ENCODE peak calls at places on chromosomes 6 and 20, in eight cellular contexts. One of them, this sample, is unnamed.

GRCh38 chr6:53994201-53994600 is 117.0 kb upstream of the MLIP start:
- DNase-seq in MCF 10A: no peak
- DNase-seq in SK-N-SH: no peak
- DNase-seq in cardiac fibroblast: no peak
- DNase-seq in AG09319: no peak
- DNase-seq in upper lobe of right lung: no peak
- DNase-seq in endothelial cell of umbilical vein: no peak
- DNase-seq in pancreas: no peak
- DNase-seq in this sample: no peak

GRCh38 chr6:10276106-10276505 is 138.8 kb downstream of the TFAP2A start:
- DNase-seq in pancreas: no peak
- DNase-seq in MCF 10A: peak; percentile 8
- DNase-seq in SK-N-SH: no peak
- DNase-seq in cardiac fibroblast: peak; percentile 5
- DNase-seq in AG09319: no peak
- DNase-seq in endothelial cell of umbilical vein: no peak
- DNase-seq in upper lobe of right lung: no peak
- DNase-seq in this sample: no peak

GRCh38 chr6:32666420-32667300 is at the start of gene HLA-DQB1:
- DNase-seq in MCF 10A: peak; percentile 35
- DNase-seq in pancreas: peak; percentile 19
- DNase-seq in SK-N-SH: peak; percentile 49
- DNase-seq in upper lobe of right lung: no peak
- DNase-seq in endothelial cell of umbilical vein: peak; percentile 30
- DNase-seq in cardiac fibroblast: peak; percentile 26
- DNase-seq in AG09319: no peak
- DNase-seq in this sample: peak; percentile 34

GRCh38 chr6:63573140-63573898 is 1.0 kb downstream of the LOC128125822 start:
- DNase-seq in upper lobe of right lung: peak; percentile 93
- DNase-seq in SK-N-SH: peak; percentile 70
- DNase-seq in cardiac fibroblast: peak; percentile 66
- DNase-seq in endothelial cell of umbilical vein: peak; percentile 75
- DNase-seq in pancreas: peak; percentile 92
- DNase-seq in AG09319: no peak
- DNase-seq in MCF 10A: peak; percentile 93
- DNase-seq in this sample: peak; percentile 67

GRCh38 chr6:144543006-144543871 is 258.1 kb downstream of the UTRN start:
- DNase-seq in SK-N-SH: no peak
- DNase-seq in endothelial cell of umbilical vein: no peak
- DNase-seq in cardiac fibroblast: peak; percentile 68
- DNase-seq in pancreas: no peak
- DNase-seq in MCF 10A: peak; percentile 78
- DNase-seq in AG09319: no peak
- DNase-seq in upper lobe of right lung: no peak
- DNase-seq in this sample: no peak

GRCh38 chr20:19880256-19881079 is 122.4 kb downstream of the RIN2 start:
- DNase-seq in upper lobe of right lung: no peak
- DNase-seq in AG09319: no peak
- DNase-seq in cardiac fibroblast: peak; percentile 84
- DNase-seq in SK-N-SH: no peak
- DNase-seq in pancreas: no peak
- DNase-seq in endothelial cell of umbilical vein: no peak
- DNase-seq in MCF 10A: peak; percentile 52
- DNase-seq in this sample: no peak

GRCh38 chr20:21102691-21103311 is 3.4 kb downstream of the LINC00237 start:
- DNase-seq in SK-N-SH: peak; percentile 64
- DNase-seq in cardiac fibroblast: no peak
- DNase-seq in pancreas: peak; percentile 60
- DNase-seq in AG09319: no peak
- DNase-seq in MCF 10A: no peak
- DNase-seq in upper lobe of right lung: peak; percentile 78
- DNase-seq in endothelial cell of umbilical vein: no peak
- DNase-seq in this sample: peak; percentile 50

GRCh38 chr20:63312690-63313348 is 19.8 kb downstream of the COL20A1 start:
- DNase-seq in SK-N-SH: no peak
- DNase-seq in upper lobe of right lung: no peak
- DNase-seq in MCF 10A: no peak
- DNase-seq in cardiac fibroblast: no peak
- DNase-seq in AG09319: no peak
- DNase-seq in pancreas: no peak
- DNase-seq in endothelial cell of umbilical vein: no peak
- DNase-seq in this sample: no peak

GRCh38 chr20:38894091-38894847 is 31.9 kb upstream of the FAM83D start:
- DNase-seq in cardiac fibroblast: no peak
- DNase-seq in MCF 10A: no peak
- DNase-seq in upper lobe of right lung: no peak
- DNase-seq in SK-N-SH: peak; percentile 86
- DNase-seq in endothelial cell of umbilical vein: no peak
- DNase-seq in AG09319: no peak
- DNase-seq in pancreas: peak; percentile 75
- DNase-seq in this sample: no peak

GRCh38 chr20:64115171-64115911 is 8.0 kb upstream of the NPBWR2 start:
- DNase-seq in AG09319: no peak
- DNase-seq in MCF 10A: no peak
- DNase-seq in pancreas: no peak
- DNase-seq in upper lobe of right lung: peak; percentile 45
- DNase-seq in endothelial cell of umbilical vein: no peak
- DNase-seq in cardiac fibroblast: no peak
- DNase-seq in SK-N-SH: peak; percentile 50
- DNase-seq in this sample: peak; percentile 13

GRCh38 chr6:95203153-95203754 is 374.1 kb upstream of the MANEA start:
- DNase-seq in AG09319: no peak
- DNase-seq in upper lobe of right lung: no peak
- DNase-seq in MCF 10A: peak; percentile 52
- DNase-seq in endothelial cell of umbilical vein: peak; percentile 6
- DNase-seq in cardiac fibroblast: peak; percentile 61
- DNase-seq in SK-N-SH: peak; percentile 40
- DNase-seq in pancreas: no peak
- DNase-seq in this sample: peak; percentile 33

GRCh38 chr6:139376054-139376355 is 1.6 kb upstream of the CITED2 start:
- DNase-seq in AG09319: no peak
- DNase-seq in MCF 10A: no peak
- DNase-seq in cardiac fibroblast: no peak
- DNase-seq in pancreas: no peak
- DNase-seq in SK-N-SH: no peak
- DNase-seq in endothelial cell of umbilical vein: no peak
- DNase-seq in upper lobe of right lung: peak; percentile 79
- DNase-seq in this sample: no peak

GRCh38 chr20:9920908-9921307 is 82.0 kb upstream of the PAK5 start:
- DNase-seq in cardiac fibroblast: no peak
- DNase-seq in AG09319: no peak
- DNase-seq in endothelial cell of umbilical vein: no peak
- DNase-seq in SK-N-SH: no peak
- DNase-seq in upper lobe of right lung: no peak
- DNase-seq in MCF 10A: no peak
- DNase-seq in pancreas: no peak
- DNase-seq in this sample: no peak

GRCh38 chr20:4151991-4152695 is 136.8 kb upstream of the RNF24 start:
- DNase-seq in endothelial cell of umbilical vein: no peak
- DNase-seq in MCF 10A: no peak
- DNase-seq in AG09319: no peak
- DNase-seq in upper lobe of right lung: peak; percentile 56
- DNase-seq in SK-N-SH: no peak
- DNase-seq in cardiac fibroblast: no peak
- DNase-seq in pancreas: no peak
- DNase-seq in this sample: no peak

GRCh38 chr20:57657537-57658446 is 37.6 kb upstream of the ZBP1 start:
- DNase-seq in pancreas: peak; percentile 15
- DNase-seq in MCF 10A: peak; percentile 87
- DNase-seq in AG09319: no peak
- DNase-seq in cardiac fibroblast: no peak
- DNase-seq in upper lobe of right lung: peak; percentile 88
- DNase-seq in SK-N-SH: peak; percentile 24
- DNase-seq in endothelial cell of umbilical vein: no peak
- DNase-seq in this sample: peak; percentile 12

GRCh38 chr20:60138263-60139127 is 180.3 kb downstream of the CDH26 start:
- DNase-seq in pancreas: peak; percentile 69
- DNase-seq in AG09319: no peak
- DNase-seq in MCF 10A: peak; percentile 66
- DNase-seq in endothelial cell of umbilical vein: no peak
- DNase-seq in SK-N-SH: no peak
- DNase-seq in upper lobe of right lung: peak; percentile 79
- DNase-seq in cardiac fibroblast: peak; percentile 53
- DNase-seq in this sample: no peak

GRCh38 chr6:72031471-72031870 is 145.1 kb downstream of the RIMS1 start:
- DNase-seq in MCF 10A: no peak
- DNase-seq in endothelial cell of umbilical vein: no peak
- DNase-seq in AG09319: no peak
- DNase-seq in SK-N-SH: no peak
- DNase-seq in cardiac fibroblast: peak; percentile 37
- DNase-seq in pancreas: no peak
- DNase-seq in upper lobe of right lung: no peak
- DNase-seq in this sample: no peak

GRCh38 chr6:76072562-76072961 is at the start of gene IMPG1:
- DNase-seq in upper lobe of right lung: no peak
- DNase-seq in SK-N-SH: no peak
- DNase-seq in cardiac fibroblast: no peak
- DNase-seq in MCF 10A: no peak
- DNase-seq in endothelial cell of umbilical vein: no peak
- DNase-seq in AG09319: no peak
- DNase-seq in pancreas: no peak
- DNase-seq in this sample: no peak

GRCh38 chr6:502761-503160 is 111.2 kb downstream of the IRF4 start:
- DNase-seq in MCF 10A: no peak
- DNase-seq in pancreas: no peak
- DNase-seq in upper lobe of right lung: no peak
- DNase-seq in endothelial cell of umbilical vein: no peak
- DNase-seq in SK-N-SH: no peak
- DNase-seq in cardiac fibroblast: no peak
- DNase-seq in AG09319: no peak
- DNase-seq in this sample: no peak

GRCh38 chr6:133312006-133312405 is 70.8 kb downstream of the EYA4 start:
- DNase-seq in MCF 10A: no peak
- DNase-seq in upper lobe of right lung: no peak
- DNase-seq in SK-N-SH: no peak
- DNase-seq in AG09319: no peak
- DNase-seq in pancreas: no peak
- DNase-seq in endothelial cell of umbilical vein: no peak
- DNase-seq in cardiac fibroblast: no peak
- DNase-seq in this sample: no peak

GRCh38 chr20:50129662-50130345 is 16.9 kb upstream of the UBE2V1 start:
- DNase-seq in endothelial cell of umbilical vein: no peak
- DNase-seq in MCF 10A: no peak
- DNase-seq in cardiac fibroblast: no peak
- DNase-seq in SK-N-SH: peak; percentile 51
- DNase-seq in pancreas: no peak
- DNase-seq in upper lobe of right lung: no peak
- DNase-seq in AG09319: no peak
- DNase-seq in this sample: no peak

GRCh38 chr20:21124190-21124589 is 1.7 kb upstream of the KIZ start:
- DNase-seq in upper lobe of right lung: no peak
- DNase-seq in cardiac fibroblast: no peak
- DNase-seq in endothelial cell of umbilical vein: no peak
- DNase-seq in pancreas: no peak
- DNase-seq in MCF 10A: no peak
- DNase-seq in AG09319: no peak
- DNase-seq in SK-N-SH: no peak
- DNase-seq in this sample: no peak

GRCh38 chr6:38233161-38233791 is 406.5 kb downstream of the BTBD9 start:
- DNase-seq in pancreas: no peak
- DNase-seq in endothelial cell of umbilical vein: peak; percentile 21
- DNase-seq in SK-N-SH: no peak
- DNase-seq in AG09319: no peak
- DNase-seq in MCF 10A: peak; percentile 46
- DNase-seq in upper lobe of right lung: no peak
- DNase-seq in cardiac fibroblast: peak; percentile 58
- DNase-seq in this sample: no peak

DNA sequence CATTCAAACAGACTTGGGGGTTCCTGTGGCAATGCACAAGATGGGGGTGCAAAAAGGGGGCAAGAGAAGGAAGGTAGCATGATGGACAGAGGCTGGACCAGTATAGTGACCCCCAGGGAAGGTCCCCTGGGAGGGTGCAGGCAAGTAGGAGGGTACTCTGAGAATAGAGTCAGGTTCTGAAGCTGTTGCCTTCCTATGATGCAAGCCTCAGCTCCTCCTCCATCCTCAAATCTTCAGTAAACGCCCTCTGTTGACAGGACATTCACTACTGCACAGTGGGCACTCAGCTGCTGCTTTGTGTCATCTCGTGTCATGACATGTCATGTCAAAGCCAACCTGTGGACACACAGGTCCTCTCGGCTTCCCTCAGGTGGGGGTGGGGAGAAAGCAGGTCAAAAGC is 5.8 kb upstream of the SDCBP2 start:
- DNase-seq in cardiac fibroblast: no peak
- DNase-seq in SK-N-SH: no peak
- DNase-seq in AG09319: no peak
- DNase-seq in endothelial cell of umbilical vein: no peak
- DNase-seq in upper lobe of right lung: no peak
- DNase-seq in MCF 10A: peak; percentile 55
- DNase-seq in pancreas: no peak
- DNase-seq in this sample: no peak
- TF ChIP-seq CTCF in cardiac fibroblast: peak; percentile 18
- TF ChIP-seq CTCF in SK-N-SH: no peak
- TF ChIP-seq CTCF in AG09319: no peak
- TF ChIP-seq CTCF in endothelial cell of umbilical vein: no peak
- TF ChIP-seq CTCF in upper lobe of right lung: no peak
- TF ChIP-seq CTCF in MCF 10A: no peak
- TF ChIP-seq CTCF in pancreas: no peak
- TF ChIP-seq CTCF in this sample: no peak

GRCh38 chr6:140824595-140824994 is 1308.1 kb upstream of the GJE1 start:
- DNase-seq in pancreas: no peak
- DNase-seq in endothelial cell of umbilical vein: no peak
- DNase-seq in MCF 10A: no peak
- DNase-seq in SK-N-SH: no peak
- DNase-seq in cardiac fibroblast: no peak
- DNase-seq in AG09319: peak; percentile 20
- DNase-seq in upper lobe of right lung: no peak
- DNase-seq in this sample: no peak
- TF ChIP-seq CTCF in pancreas: no peak
- TF ChIP-seq CTCF in endothelial cell of umbilical vein: no peak
- TF ChIP-seq CTCF in MCF 10A: no peak
- TF ChIP-seq CTCF in SK-N-SH: no peak
- TF ChIP-seq CTCF in cardiac fibroblast: no peak
- TF ChIP-seq CTCF in AG09319: no peak
- TF ChIP-seq CTCF in upper lobe of right lung: no peak
- TF ChIP-seq CTCF in this sample: no peak

DNA sequence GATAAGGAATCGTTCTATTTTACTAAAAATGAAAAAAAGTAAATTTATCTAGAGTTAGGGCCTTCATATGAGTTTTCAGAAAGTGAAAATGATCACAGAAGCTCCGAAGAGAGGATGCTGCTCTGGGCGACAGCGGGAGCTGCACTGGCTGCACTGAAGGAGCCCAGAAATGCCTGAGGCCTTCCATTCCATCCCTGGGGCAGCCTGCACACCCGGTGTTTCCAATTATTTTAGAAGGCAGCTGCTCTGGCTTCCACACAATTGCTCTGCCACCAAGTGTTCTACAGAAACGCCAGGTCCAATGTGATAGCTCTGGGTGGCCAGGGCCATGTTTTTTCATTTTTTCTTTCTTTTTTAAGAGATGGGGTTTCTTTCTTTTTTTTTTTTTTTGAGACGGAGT is 3.6 kb downstream of the DTNBP1 start:
- DNase-seq in SK-N-SH: no peak
- DNase-seq in endothelial cell of umbilical vein: no peak
- DNase-seq in upper lobe of right lung: no peak
- DNase-seq in cardiac fibroblast: no peak
- DNase-seq in pancreas: no peak
- DNase-seq in MCF 10A: no peak
- DNase-seq in AG09319: no peak
- DNase-seq in this sample: no peak
- TF ChIP-seq CTCF in SK-N-SH: no peak
- TF ChIP-seq CTCF in endothelial cell of umbilical vein: no peak
- TF ChIP-seq CTCF in upper lobe of right lung: no peak
- TF ChIP-seq CTCF in cardiac fibroblast: no peak
- TF ChIP-seq CTCF in pancreas: no peak
- TF ChIP-seq CTCF in MCF 10A: no peak
- TF ChIP-seq CTCF in AG09319: no peak
- TF ChIP-seq CTCF in this sample: no peak

GRCh38 chr6:157609556-157609955 is 213.5 kb upstream of the SNX9 start:
- DNase-seq in upper lobe of right lung: no peak
- DNase-seq in SK-N-SH: no peak
- DNase-seq in pancreas: no peak
- DNase-seq in MCF 10A: no peak
- DNase-seq in cardiac fibroblast: no peak
- DNase-seq in endothelial cell of umbilical vein: no peak
- DNase-seq in AG09319: no peak
- DNase-seq in this sample: no peak
- TF ChIP-seq CTCF in upper lobe of right lung: no peak
- TF ChIP-seq CTCF in SK-N-SH: no peak
- TF ChIP-seq CTCF in pancreas: no peak
- TF ChIP-seq CTCF in MCF 10A: no peak
- TF ChIP-seq CTCF in cardiac fibroblast: no peak
- TF ChIP-seq CTCF in endothelial cell of umbilical vein: no peak
- TF ChIP-seq CTCF in AG09319: no peak
- TF ChIP-seq CTCF in this sample: no peak

This sample was measured in glutamatergic neuron.